ENCODE peak calls at places on chromosome 3, in five cellular contexts. J is astrocyte of the spinal cord, I is body of pancreas, K is mammary epithelial cell, E is heart right ventricle. Q is an unnamed sample.

GRCh38 chr3:71031914-71032521 is 551.5 kb downstream of the FOXP1 start:
- DNase-seq in J (no peak), I (no peak), K (no peak), E (peak; percentile 21), Q (peak; percentile 28)

GRCh38 chr3:39220551-39221530 is 28.4 kb upstream of the XIRP1 start:
- DNase-seq in J (no peak), I (no peak), K (no peak), E (no peak), Q (peak; percentile 57)

GRCh38 chr3:123660900-123661299 is 76.0 kb upstream of the HACD2 start:
- DNase-seq in J (peak; percentile 99), I (peak; percentile 91), K (peak; percentile 57), E (peak; percentile 91), Q (no peak)

GRCh38 chr3:102481050-102481449 is 46.2 kb downstream of the ZPLD1 start:
- DNase-seq in J (no peak), I (no peak), K (no peak), E (no peak), Q (no peak)

GRCh38 chr3:55692958-55693558 is 206.0 kb upstream of the WNT5A start:
- DNase-seq in J (peak; percentile 58), I (no peak), K (no peak), E (no peak), Q (no peak)

GRCh38 chr3:138390582-138390932 is 42.2 kb downstream of the MRAS start:
- DNase-seq in J (no peak), I (no peak), K (no peak), E (no peak), Q (no peak)

GRCh38 chr3:64150527-64151238 is 74.6 kb downstream of the PRICKLE2 start:
- DNase-seq in J (peak; percentile 96), I (peak; percentile 83), K (no peak), E (peak; percentile 65), Q (no peak)

GRCh38 chr3:945738-946137 is 147.1 kb upstream of the CNTN6 start:
- DNase-seq in J (no peak), I (no peak), K (no peak), E (no peak), Q (no peak)

GRCh38 chr3:24390169-24390821 is 104.4 kb downstream of the THRB start:
- DNase-seq in J (no peak), I (no peak), K (no peak), E (no peak), Q (no peak)

GRCh38 chr3:52507359-52507758 is 12.2 kb downstream of the STAB1 start:
- DNase-seq in J (peak; percentile 54), I (no peak), K (peak; percentile 16), E (no peak), Q (no peak)

GRCh38 chr3:188432826-188433525 is 279.0 kb downstream of the LPP start:
- DNase-seq in J (peak; percentile 53), I (peak; percentile 19), K (no peak), E (no peak), Q (peak; percentile 31)

GRCh38 chr3:31105011-31105410 is 210.6 kb upstream of the GADL1 start:
- DNase-seq in J (no peak), I (no peak), K (peak; percentile 12), E (no peak), Q (no peak)

GRCh38 chr3:31268868-31269267 is 263.9 kb upstream of the STT3B start:
- DNase-seq in J (no peak), I (no peak), K (no peak), E (no peak), Q (no peak)

GRCh38 chr3:98325055-98325454 is 28.6 kb upstream of the OR5K4 start:
- DNase-seq in J (no peak), I (peak; percentile 80), K (no peak), E (no peak), Q (no peak)

GRCh38 chr3:46024131-46024530 is 3.2 kb downstream of the XCR1 start:
- DNase-seq in J (no peak), I (no peak), K (no peak), E (no peak), Q (no peak)

DNA sequence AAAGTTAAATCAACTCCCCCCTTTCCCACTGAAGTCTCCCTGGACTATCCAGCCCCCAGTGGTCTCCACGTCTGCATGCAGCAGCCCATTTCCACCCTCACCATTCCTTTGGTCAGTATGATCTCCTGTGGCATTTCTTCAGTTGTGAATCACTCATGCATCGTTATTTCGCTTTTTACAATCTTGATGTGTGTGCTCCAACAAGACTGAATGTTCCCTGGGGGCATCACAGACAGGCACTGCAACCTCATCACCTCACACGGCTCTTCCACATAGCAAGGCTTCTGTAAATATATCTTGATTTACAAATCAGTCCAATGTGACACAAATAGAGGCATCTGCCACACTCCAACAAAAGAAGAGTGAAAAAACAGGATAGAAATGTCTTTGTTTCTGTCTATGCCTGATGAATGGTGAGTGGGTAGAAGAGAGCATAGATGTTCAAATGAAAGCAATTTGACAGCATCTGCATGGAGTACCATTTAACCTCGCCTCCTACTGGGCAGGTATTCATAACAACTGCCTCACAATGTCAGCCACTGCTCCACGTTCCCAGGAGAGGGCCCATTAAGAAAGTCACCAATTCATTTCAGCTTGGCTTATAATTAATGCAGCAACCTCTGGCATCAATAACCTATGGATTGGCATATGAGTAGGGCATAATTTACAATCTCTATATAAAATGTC is 5.2 kb downstream of the HEG1 start:
- DNase-seq in J (no peak), I (no peak), K (no peak), E (no peak), Q (no peak)
- H3K4me3 ChIP-seq in J (no peak overlapping the region), I (no peak overlapping the region), K (no peak overlapping the region), E (no peak overlapping the region), Q (no peak overlapping the region)

GRCh38 chr3:106566277-106566676 is 697.5 kb upstream of the CBLB start:
- DNase-seq in J (no peak), I (no peak), K (no peak), E (no peak), Q (peak; percentile 86)
- TF ChIP-seq CTCF in J (no peak), I (no peak), K (no peak), E (no peak), Q (peak; percentile 27)

GRCh38 chr3:4980229-4981159 is 1.3 kb downstream of the BHLHE40 start:
- DNase-seq in J (peak; percentile 95), I (peak; percentile 96), K (peak; percentile 81), E (peak; percentile 91), Q (peak; percentile 91)

GRCh38 chr3:4982773-4983738 is 3.8 kb downstream of the BHLHE40 start:
- DNase-seq in J (peak; percentile 50), I (peak; percentile 35), K (peak; percentile 69), E (no peak), Q (no peak)

GRCh38 chr3:4981160-4981687 is 2.0 kb downstream of the BHLHE40 start:
- DNase-seq in J (peak; percentile 60), I (peak; percentile 19), K (no peak), E (no peak), Q (no peak)

GRCh38 chr3:4983739-4984510 is 4.7 kb downstream of the BHLHE40 start:
- DNase-seq in J (peak; percentile 94), I (peak; percentile 53), K (peak; percentile 89), E (no peak), Q (peak; percentile 95)

DNA sequence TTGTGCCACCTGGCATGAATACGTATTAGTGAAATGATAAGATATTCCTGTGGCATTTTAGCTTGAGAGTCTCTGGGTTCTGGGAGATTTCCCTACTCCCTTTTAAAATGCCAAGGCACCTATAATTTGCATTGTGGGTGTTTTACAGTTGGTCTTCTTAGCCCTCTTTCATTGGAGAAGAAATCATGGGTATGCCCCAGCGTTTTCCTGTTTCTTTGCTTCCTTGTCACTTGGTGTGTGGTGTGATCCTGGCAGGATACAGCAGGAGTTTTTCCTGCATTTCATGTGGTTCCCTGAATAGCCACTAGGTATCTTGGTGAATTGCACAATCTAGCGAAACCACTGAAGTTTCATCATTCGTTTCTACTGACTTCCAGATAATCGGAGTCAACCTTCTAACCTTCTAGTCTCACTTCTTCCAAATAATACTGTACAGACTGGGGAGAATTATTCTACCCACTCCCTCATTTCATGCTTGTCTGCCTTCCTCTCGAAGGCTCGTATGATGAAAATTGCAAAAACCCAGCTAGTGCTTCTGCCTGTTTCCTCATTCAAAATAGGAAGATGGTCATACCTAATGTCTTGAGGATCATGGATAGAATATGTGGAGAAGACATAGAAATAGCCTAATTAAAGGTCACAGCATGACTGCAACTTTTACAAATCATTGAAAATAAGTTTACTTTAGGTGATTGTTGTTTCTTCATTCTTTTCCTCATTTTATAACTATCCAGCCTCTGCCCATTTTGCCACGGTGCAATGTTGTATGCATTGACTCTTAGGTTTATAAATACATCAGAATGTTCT is 2.7 kb downstream of the BHLHE40 start:
- DNase-seq in J (peak; percentile 83), I (peak; percentile 60), K (peak; percentile 82), E (no peak), Q (no peak)
- H3K4me3 ChIP-seq in J (peak overlapping the region; percentile 83), I (peak overlapping the region; percentile 9), K (peak overlapping the region; percentile 99), E (peak overlapping the region; percentile 82), Q (peak overlapping the region; percentile 82)

GRCh38 chr3:44914936-44915335 is 40.5 kb downstream of the TGM4 start:
- DNase-seq in J (peak; percentile 14), I (no peak), K (no peak), E (no peak), Q (no peak)
- TF ChIP-seq CTCF in J (peak; percentile 53), I (no peak), K (peak; percentile 44), E (peak; percentile 24), Q (no peak)